ENCODE peak calls at places on chromosomes 2 and 18, in ten cellular contexts. B is RWPE1; P is activated T-cell treated with anti-CD3 and anti-CD28 coated beads, Interleukin-2, amount 50 U/mL, for 24 hours; K is germinal center; C is COR-L47; O is mesenteric fat pad; L is C1 segment of cervical spinal cord; S is fibroblast of pulmonary artery; T is foreskin fibroblast; Z is WTC11. N is an unnamed sample.

GRCh38 chr2:41970898-41971660 is 76.7 kb upstream of the PKDCC start:
- DNase-seq in K (no peak), L (no peak), Z (no peak), T (no peak), B (no peak), S (no peak), O (no peak), P (no peak), C (no peak), N (no peak)

GRCh38 chr2:9025746-9026145 is 22.3 kb upstream of the MBOAT2 start:
- DNase-seq in S (no peak), C (no peak), K (no peak), L (no peak), Z (no peak), P (no peak), O (no peak), T (no peak), B (no peak), N (no peak)

GRCh38 chr2:236507393-236508085 is 62.1 kb upstream of the ACKR3 start:
- DNase-seq in L (peak; percentile 24), K (peak; percentile 88), O (no peak), B (peak; percentile 54), T (peak; percentile 8), P (peak; percentile 71), C (no peak), S (peak; percentile 30), Z (peak; percentile 73), N (peak; percentile 73)

GRCh38 chr2:10449481-10449831 is 1.3 kb upstream of the ODC1 start:
- DNase-seq in O (no peak), C (no peak), B (no peak), P (no peak), T (no peak), K (no peak), L (no peak), Z (no peak), S (no peak), N (no peak)

GRCh38 chr18:7954229-7954628 is 387.1 kb downstream of the PTPRM start:
- DNase-seq in C (no peak), L (no peak), B (no peak), K (no peak), O (no peak), T (peak; percentile 48), S (peak; percentile 61), P (no peak), Z (no peak), N (no peak)

GRCh38 chr2:62196278-62196901 is 475 bp downstream of the B3GNT2 start:
- DNase-seq in P (peak; percentile 78), O (peak; percentile 90), S (no peak), L (peak; percentile 75), C (peak; percentile 41), K (peak; percentile 61), T (no peak), B (peak; percentile 46), Z (peak; percentile 69), N (peak; percentile 80)

GRCh38 chr18:44325903-44326650 is 354.6 kb upstream of the SETBP1 start:
- DNase-seq in K (peak; percentile 3), S (peak; percentile 87), Z (peak; percentile 81), C (peak; percentile 86), B (peak; percentile 0), O (no peak), T (peak; percentile 79), L (peak; percentile 1), P (no peak), N (no peak)

GRCh38 chr2:147989809-147990403 is 30.6 kb downstream of the ORC4 start:
- DNase-seq in Z (no peak), O (no peak), T (peak; percentile 64), B (peak; percentile 67), S (peak; percentile 79), P (no peak), K (peak; percentile 60), L (no peak), C (peak; percentile 14), N (no peak)